ENCODE peak calls at places on chromosome 2, in six cellular contexts. O is stimulated activated CD4-positive, alpha-beta T cell treated with anti-CD3 and anti-CD28 coated beads, Interleukin-15, amount 100 ng/mL, for 48 hours; P is NCI-H774; L is activated CD8-positive, alpha-beta T cell treated with anti-CD3 and anti-CD28 coated beads for 36 hours; G is EH; D is T-helper 2 cell. E is an unnamed sample.

GRCh38 chr2:47727956-47728355 is 55.0 kb upstream of the MSH6 start:
- DNase-seq in G (no peak), L (no peak), P (no peak), D (no peak), O (no peak), E (no peak)

GRCh38 chr2:119178811-119179601 is 20.5 kb upstream of the C1QL2 start:
- DNase-seq in O (no peak), P (no peak), D (no peak), G (peak; percentile 55), L (no peak), E (no peak)

GRCh38 chr2:180394305-180394704 is 387.2 kb upstream of the CWC22 start:
- DNase-seq in L (no peak), O (no peak), G (no peak), D (no peak), P (no peak), E (no peak)

GRCh38 chr2:152541712-152542111 is 175.5 kb downstream of the PRPF40A start:
- DNase-seq in P (no peak), G (no peak), D (no peak), O (no peak), L (no peak), E (no peak)

GRCh38 chr2:233210843-233211600 is 40.5 kb upstream of the ATG16L1 start:
- DNase-seq in P (no peak), L (no peak), O (no peak), G (peak; percentile 94), D (no peak), E (peak; percentile 72)

GRCh38 chr2:6808426-6808825 is 57.3 kb downstream of the CMPK2 start:
- DNase-seq in L (no peak), P (no peak), D (no peak), O (no peak), G (no peak), E (no peak)

GRCh38 chr2:11045294-11045693 is 110.0 kb upstream of the SLC66A3 start:
- DNase-seq in P (no peak), O (no peak), L (no peak), D (no peak), G (no peak), E (no peak)

GRCh38 chr2:69798909-69799526 is 30.4 kb upstream of the GMCL1 start:
- DNase-seq in L (no peak), O (no peak), G (peak; percentile 74), D (peak; percentile 7), P (no peak), E (peak; percentile 48)

GRCh38 chr2:199282309-199282708 is 175.4 kb downstream of the SATB2 start:
- DNase-seq in O (no peak), G (no peak), L (no peak), P (no peak), D (no peak), E (no peak)